ENCODE peak calls at places on chromosomes 4 and X, in ten cellular contexts. F, Z, B, N, U, J, C, W, I and X are unnamed samples.

GRCh38 chr4:53928825-53929224 is 135.6 kb downstream of the CHIC2 start:
- DNase-seq in F (no peak), Z (no peak), B (no peak), N (no peak), U (no peak), J (no peak), C (no peak), W (no peak), I (no peak), X (no peak)

GRCh38 chr4:1300466-1301455 is 11.1 kb downstream of the MAEA start:
- DNase-seq in F (no peak), Z (peak; percentile 54), B (no peak), N (no peak), U (peak; percentile 10), J (peak; percentile 50), C (no peak), W (peak; percentile 53), I (no peak), X (peak; percentile 79)

GRCh38 chr4:83013420-83013867 is 2.8 kb upstream of the LIN54 start:
- DNase-seq in F (no peak), Z (no peak), B (no peak), N (no peak), U (peak; percentile 27), J (no peak), C (no peak), W (no peak), I (no peak), X (no peak)

GRCh38 chrX:100682939-100683338 is 38.9 kb downstream of the SRPX2 start:
- DNase-seq in F (no peak), Z (no peak), B (no peak), N (no peak), U (no peak), J (no peak), C (peak; percentile 0), W (no peak), I (no peak), X (no peak)

GRCh38 chr4:130563185-130563890 is 1467.4 kb downstream of the C4orf33 start:
- DNase-seq in F (peak; percentile 36), Z (no peak), B (peak; percentile 70), N (no peak), U (peak; percentile 34), J (peak; percentile 41), C (peak; percentile 8), W (peak; percentile 30), I (no peak), X (peak; percentile 62)

GRCh38 chr4:8038702-8039251 is 99.1 kb upstream of the AFAP1 start:
- DNase-seq in F (no peak), Z (no peak), B (no peak), N (no peak), U (no peak), J (no peak), C (no peak), W (no peak), I (no peak), X (no peak)

GRCh38 chr4:155722336-155722735 is 36.5 kb upstream of the GUCY1B1 start:
- DNase-seq in F (no peak), Z (no peak), B (no peak), N (no peak), U (no peak), J (no peak), C (no peak), W (no peak), I (no peak), X (no peak)

GRCh38 chrX:154714925-154715324 is 36.0 kb downstream of the GAB3 start:
- DNase-seq in F (no peak), Z (peak; percentile 33), B (peak; percentile 45), N (no peak), U (peak; percentile 63), J (peak; percentile 51), C (peak; percentile 12), W (no peak), I (no peak), X (no peak)

DNA sequence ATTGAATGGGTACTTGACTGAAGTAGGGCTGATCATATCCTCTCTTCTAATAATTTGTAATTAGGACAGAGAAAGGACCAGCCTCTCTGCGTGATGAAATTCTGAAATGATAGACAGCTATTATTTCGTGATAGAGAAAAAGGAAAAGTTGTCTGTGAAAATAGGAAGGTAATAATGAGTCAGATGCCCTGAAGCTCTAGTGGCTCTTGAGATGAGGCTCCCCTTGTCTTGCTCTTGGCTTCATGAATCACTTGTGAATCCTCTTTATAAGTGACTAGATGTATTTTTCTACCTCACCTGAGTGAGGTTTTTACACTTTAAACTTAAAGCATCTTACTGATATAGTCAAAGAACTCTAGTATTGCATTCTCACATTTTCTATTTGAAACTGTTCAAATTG is 888.9 kb downstream of the PCDH18 start:
- DNase-seq in F (no peak), Z (no peak), B (no peak), N (no peak), U (peak; percentile 15), J (no peak), C (no peak), W (no peak), I (no peak), X (no peak)
- TF ChIP-seq EP300 in F (no peak), Z (no peak), B (no peak), N (no peak), U (no peak), J (no peak), C (no peak), W (no peak), I (no peak), X (no peak)

GRCh38 chrX:49000640-49001039 is 1.4 kb downstream of the GRIPAP1 start:
- DNase-seq in F (no peak), Z (no peak), B (no peak), N (no peak), U (no peak), J (no peak), C (no peak), W (no peak), I (no peak), X (no peak)

GRCh38 chrX:48999030-48999429 is 3.0 kb downstream of the GRIPAP1 start:
- DNase-seq in F (no peak), Z (no peak), B (no peak), N (no peak), U (no peak), J (no peak), C (no peak), W (no peak), I (no peak), X (no peak)

GRCh38 chrX:49003696-49004095 is 1.6 kb upstream of the GRIPAP1 start:
- DNase-seq in F (no peak), Z (no peak), B (no peak), N (no peak), U (no peak), J (no peak), C (peak; percentile 9), W (no peak), I (no peak), X (no peak)

GRCh38 chrX:49002091-49002935 is at the start of gene GRIPAP1:
- DNase-seq in F (peak; percentile 77), Z (peak; percentile 72), B (peak; percentile 93), N (peak; percentile 60), U (peak; percentile 90), J (peak; percentile 67), C (peak; percentile 73), W (peak; percentile 71), I (peak; percentile 77), X (peak; percentile 77)

DNA sequence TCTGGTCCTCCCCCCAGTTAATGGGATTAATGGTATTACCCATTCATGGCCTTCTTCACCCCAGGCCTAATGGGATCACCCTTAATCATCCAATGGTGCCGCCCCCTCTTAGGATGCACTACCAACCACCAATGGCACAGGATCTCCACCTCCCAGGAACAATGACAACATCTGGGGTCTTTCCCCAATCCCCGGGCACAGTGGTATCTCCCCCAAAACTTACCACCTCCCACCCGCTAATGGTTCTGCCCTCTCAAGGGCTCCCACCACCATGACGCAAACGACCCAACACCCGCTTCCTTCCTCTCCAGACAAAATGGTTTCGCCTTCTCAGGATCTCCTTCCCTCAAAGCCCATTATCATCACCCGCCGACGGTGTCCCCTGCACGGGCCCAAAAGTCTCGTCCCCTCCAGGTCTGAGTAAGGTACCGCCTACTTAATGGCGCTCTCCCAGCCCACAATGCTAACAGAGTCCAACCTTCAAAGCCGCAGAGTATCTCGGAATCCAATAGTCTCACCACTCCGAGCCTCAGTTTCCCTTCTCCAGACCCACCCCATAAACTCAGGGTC is 458 bp downstream of the GRIPAP1 start:
- DNase-seq in F (no peak), Z (peak; percentile 22), B (peak; percentile 50), N (peak; percentile 12), U (peak; percentile 65), J (peak; percentile 5), C (peak; percentile 1), W (no peak), I (no peak), X (no peak)
- TF ChIP-seq EP300 in F (no peak), Z (no peak), B (no peak), N (no peak), U (no peak), J (no peak), C (no peak), W (no peak), I (no peak), X (no peak)

DNA sequence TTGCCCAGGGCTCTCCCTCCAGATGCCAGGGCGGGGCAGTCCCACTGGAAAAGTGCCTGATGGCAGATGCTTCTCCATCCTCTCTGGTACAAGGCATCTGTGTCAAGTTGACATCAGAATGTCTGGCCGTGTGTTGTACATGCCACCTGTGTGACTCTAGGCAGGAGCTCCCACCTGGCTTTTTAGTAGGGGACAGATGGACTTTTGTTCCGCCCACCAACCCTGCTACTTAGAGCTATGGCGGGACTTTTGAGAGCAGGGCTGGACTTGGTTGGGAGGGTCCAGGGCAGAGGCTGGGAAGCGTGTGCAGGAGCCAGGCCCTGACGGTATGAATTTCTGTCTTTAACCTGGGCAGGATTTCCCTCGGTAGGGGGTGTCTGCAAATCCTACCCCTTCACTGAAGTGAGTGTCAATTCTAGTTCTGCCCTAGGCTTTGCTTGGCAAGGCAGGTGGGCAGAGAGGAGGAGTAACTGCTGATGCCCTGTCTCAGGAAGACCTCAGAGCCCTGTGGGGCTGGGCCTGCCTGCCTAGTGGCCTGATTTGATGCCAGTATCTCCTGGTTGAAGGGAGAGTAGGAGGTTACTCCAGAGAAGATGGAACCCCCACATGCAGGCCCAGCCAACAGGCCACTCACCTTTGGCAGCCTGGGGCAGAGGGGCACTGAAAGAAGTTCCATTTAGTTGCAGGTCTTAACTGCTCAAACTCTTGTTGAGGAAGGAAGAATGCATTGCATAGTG is 99.1 kb downstream of the PJA1 start:
- DNase-seq in F (no peak), Z (peak; percentile 4), B (no peak), N (no peak), U (no peak), J (no peak), C (no peak), W (peak; percentile 21), I (peak; percentile 35), X (no peak)
- TF ChIP-seq EP300 in F (no peak), Z (no peak), B (no peak), N (no peak), U (no peak), J (no peak), C (no peak), W (no peak), I (no peak), X (no peak)

DNA sequence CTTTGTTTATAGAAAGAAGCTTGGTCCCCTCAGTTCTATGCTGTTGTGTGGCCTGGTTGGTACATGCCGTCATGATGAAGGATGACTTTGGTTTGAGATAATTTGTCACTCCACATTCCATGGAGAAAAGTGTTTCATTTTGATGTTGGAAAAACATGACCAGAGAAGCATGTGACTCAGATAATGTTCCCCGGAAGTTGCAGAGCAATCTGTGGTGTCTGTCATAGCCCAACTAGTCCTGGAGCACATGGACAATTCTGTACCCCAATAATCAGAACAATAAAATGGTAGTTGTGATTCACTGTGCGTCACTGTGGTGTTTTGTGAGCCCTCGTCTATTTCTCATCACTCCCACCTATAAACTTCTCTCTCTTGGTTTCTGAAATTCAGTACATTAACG is 85.1 kb downstream of the PDK3 start:
- DNase-seq in F (no peak), Z (no peak), B (no peak), N (no peak), U (no peak), J (no peak), C (no peak), W (no peak), I (no peak), X (no peak)
- TF ChIP-seq EP300 in F (no peak), Z (no peak), B (no peak), N (no peak), U (no peak), J (no peak), C (no peak), W (no peak), I (no peak), X (no peak)